ENCODE peak calls at places on chromosomes 12 and 14, in nine cellular contexts. D, P, Q, X, M, N, L, W and S are unnamed samples.

GRCh38 chr12:24596768-24597388 is 352.0 kb downstream of the BCAT1 start:
- DNase-seq in D (no peak), P (peak; percentile 76), Q (no peak), X (no peak), M (peak; percentile 39), N (peak; percentile 27), L (peak; percentile 49), W (peak; percentile 40), S (no peak)

GRCh38 chr12:103966736-103967135 is 1.1 kb downstream of the TDG start:
- DNase-seq in D (no peak), P (no peak), Q (no peak), X (no peak), M (no peak), N (no peak), L (no peak), W (no peak), S (no peak)

GRCh38 chr12:3233813-3234212 is 156.6 kb downstream of the TSPAN9 start:
- DNase-seq in D (no peak), P (no peak), Q (no peak), X (no peak), M (no peak), N (no peak), L (no peak), W (no peak), S (no peak)

GRCh38 chr12:2287151-2287550 is 234.4 kb downstream of the CACNA1C start:
- DNase-seq in D (no peak), P (no peak), Q (no peak), X (no peak), M (peak; percentile 26), N (no peak), L (no peak), W (no peak), S (no peak)

GRCh38 chr14:104280085-104280901 is 141.9 kb downstream of the KIF26A start:
- DNase-seq in D (no peak), P (no peak), Q (no peak), X (peak; percentile 21), M (no peak), N (no peak), L (no peak), W (no peak), S (no peak)

GRCh38 chr12:49057888-49058287 is 2.7 kb downstream of the KMT2D start:
- DNase-seq in D (no peak), P (peak; percentile 49), Q (no peak), X (no peak), M (no peak), N (no peak), L (no peak), W (no peak), S (no peak)

GRCh38 chr12:77104792-77105191 is 39.4 kb upstream of the E2F7 start:
- DNase-seq in D (no peak), P (no peak), Q (no peak), X (no peak), M (no peak), N (peak; percentile 28), L (no peak), W (no peak), S (no peak)

GRCh38 chr14:89748004-89748403 is 206.5 kb downstream of the EFCAB11 start:
- DNase-seq in D (no peak), P (no peak), Q (no peak), X (no peak), M (no peak), N (peak; percentile 33), L (no peak), W (no peak), S (no peak)

GRCh38 chr12:104596128-104596799 is 139.5 kb downstream of the CHST11 start:
- DNase-seq in D (no peak), P (no peak), Q (peak; percentile 96), X (peak; percentile 30), M (peak; percentile 92), N (peak; percentile 80), L (no peak), W (no peak), S (no peak)

GRCh38 chr14:90201344-90201743 is 55.0 kb upstream of the PSMC1 start:
- DNase-seq in D (no peak), P (no peak), Q (no peak), X (no peak), M (no peak), N (no peak), L (no peak), W (no peak), S (no peak)

GRCh38 chr12:51911788-51912711 is 4.7 kb downstream of the ACVRL1 start:
- DNase-seq in D (no peak), P (no peak), Q (no peak), X (no peak), M (no peak), N (no peak), L (no peak), W (no peak), S (peak; percentile 28)

GRCh38 chr14:93962701-93963601 is 13.4 kb downstream of the ASB2 start:
- DNase-seq in D (no peak), P (peak; percentile 74), Q (no peak), X (peak; percentile 58), M (peak; percentile 50), N (no peak), L (no peak), W (no peak), S (no peak)

GRCh38 chr12:111035578-111036301 is 115.4 kb upstream of the MYL2 start:
- DNase-seq in D (no peak), P (no peak), Q (no peak), X (no peak), M (no peak), N (no peak), L (no peak), W (no peak), S (no peak)

GRCh38 chr12:104303538-104304151 is at the start of gene EID3:
- DNase-seq in D (peak; percentile 75), P (no peak), Q (no peak), X (peak; percentile 85), M (peak; percentile 76), N (peak; percentile 86), L (no peak), W (no peak), S (peak; percentile 66)

GRCh38 chr14:83006071-83006670 is 1472.5 kb upstream of the SEL1L start:
- DNase-seq in D (no peak), P (no peak), Q (no peak), X (no peak), M (no peak), N (no peak), L (no peak), W (no peak), S (no peak)

GRCh38 chr12:116426391-116427136 is 132.6 kb upstream of the MAP1LC3B2 start:
- DNase-seq in D (no peak), P (no peak), Q (peak; percentile 97), X (no peak), M (peak; percentile 97), N (peak; percentile 85), L (no peak), W (no peak), S (no peak)

GRCh38 chr12:67067453-67068203 is 201.5 kb upstream of the CAND1 start:
- DNase-seq in D (no peak), P (no peak), Q (no peak), X (no peak), M (no peak), N (no peak), L (no peak), W (no peak), S (peak; percentile 52)

GRCh38 chr12:57018906-57019305 is 2.6 kb upstream of the TAC3 start:
- DNase-seq in D (no peak), P (no peak), Q (no peak), X (no peak), M (no peak), N (no peak), L (no peak), W (no peak), S (no peak)

GRCh38 chr14:77682158-77682553 is 25.7 kb downstream of the ALKBH1 start:
- DNase-seq in D (no peak), P (no peak), Q (no peak), X (no peak), M (no peak), N (no peak), L (no peak), W (no peak), S (peak; percentile 33)

GRCh38 chr12:49937639-49938300 is 12.8 kb upstream of the AQP2 start:
- DNase-seq in D (no peak), P (no peak), Q (no peak), X (no peak), M (no peak), N (no peak), L (no peak), W (no peak), S (no peak)

GRCh38 chr14:76084374-76084773 is 67.3 kb upstream of the GPATCH2L start:
- DNase-seq in D (no peak), P (no peak), Q (no peak), X (no peak), M (no peak), N (no peak), L (no peak), W (no peak), S (no peak)

GRCh38 chr12:114664661-114665320 is 19.2 kb downstream of the TBX3 start:
- DNase-seq in D (no peak), P (no peak), Q (no peak), X (no peak), M (no peak), N (no peak), L (no peak), W (no peak), S (no peak)

GRCh38 chr12:4664111-4664510 is 15.2 kb downstream of the NDUFA9 start:
- DNase-seq in D (no peak), P (no peak), Q (peak; percentile 68), X (no peak), M (peak; percentile 60), N (peak; percentile 62), L (no peak), W (no peak), S (no peak)

GRCh38 chr12:112368856-112369255 is 13.4 kb downstream of the HECTD4 start:
- DNase-seq in D (no peak), P (no peak), Q (no peak), X (no peak), M (no peak), N (no peak), L (no peak), W (no peak), S (no peak)

GRCh38 chr14:85556263-85556662 is 26.3 kb downstream of the FLRT2 start:
- DNase-seq in D (no peak), P (no peak), Q (no peak), X (no peak), M (no peak), N (no peak), L (no peak), W (no peak), S (no peak)

GRCh38 chr12:109879332-109880048 is 851 bp downstream of the GLTP start:
- DNase-seq in D (no peak), P (no peak), Q (no peak), X (no peak), M (peak; percentile 8), N (no peak), L (no peak), W (no peak), S (no peak)

GRCh38 chr12:92702754-92703679 is at the start of gene PLEKHG7:
- DNase-seq in D (no peak), P (peak; percentile 48), Q (no peak), X (peak; percentile 37), M (no peak), N (no peak), L (no peak), W (no peak), S (no peak)

GRCh38 chr12:94553130-94553519 is 93.5 kb upstream of the CEP83 start:
- DNase-seq in D (no peak), P (no peak), Q (peak; percentile 28), X (no peak), M (peak; percentile 71), N (peak; percentile 33), L (no peak), W (no peak), S (no peak)

GRCh38 chr14:38110258-38110657 is 97.4 kb upstream of the SSTR1 start:
- DNase-seq in D (no peak), P (no peak), Q (no peak), X (no peak), M (no peak), N (no peak), L (no peak), W (no peak), S (no peak)

GRCh38 chr12:24919346-24920001 is 29.4 kb downstream of the BCAT1 start:
- DNase-seq in D (no peak), P (no peak), Q (no peak), X (no peak), M (no peak), N (no peak), L (no peak), W (no peak), S (no peak)

GRCh38 chr12:26287666-26288408 is 92.5 kb downstream of the SSPN start:
- DNase-seq in D (no peak), P (no peak), Q (no peak), X (no peak), M (peak; percentile 84), N (peak; percentile 9), L (no peak), W (no peak), S (no peak)